ENCODE peak calls at places on chromosome 10, in seven cellular contexts. One of them, this sample, is unnamed.

GRCh38 chr10:49592726-49593563 is 17.2 kb upstream of the SLC18A3 start:
- DNase-seq in lower lobe of right lung: no peak
- DNase-seq in endodermal cell: peak; percentile 93
- DNase-seq in thoracic aorta: no peak
- DNase-seq in Panc1: peak; percentile 60
- DNase-seq in tibial artery: no peak
- DNase-seq in dorsolateral prefrontal cortex: no peak
- DNase-seq in this sample: no peak

GRCh38 chr10:92241158-92241500 is 49.7 kb downstream of the CPEB3 start:
- DNase-seq in dorsolateral prefrontal cortex: no peak
- DNase-seq in endodermal cell: peak; percentile 67
- DNase-seq in tibial artery: no peak
- DNase-seq in lower lobe of right lung: no peak
- DNase-seq in Panc1: no peak
- DNase-seq in thoracic aorta: no peak
- DNase-seq in this sample: no peak

GRCh38 chr10:3623746-3624145 is 161.3 kb downstream of the KLF6 start:
- DNase-seq in endodermal cell: no peak
- DNase-seq in thoracic aorta: no peak
- DNase-seq in dorsolateral prefrontal cortex: no peak
- DNase-seq in Panc1: no peak
- DNase-seq in lower lobe of right lung: no peak
- DNase-seq in tibial artery: no peak
- DNase-seq in this sample: no peak

GRCh38 chr10:56316603-56317002 is 44.5 kb downstream of the ZWINT start:
- DNase-seq in endodermal cell: no peak
- DNase-seq in thoracic aorta: no peak
- DNase-seq in lower lobe of right lung: no peak
- DNase-seq in dorsolateral prefrontal cortex: no peak
- DNase-seq in Panc1: no peak
- DNase-seq in tibial artery: no peak
- DNase-seq in this sample: no peak

GRCh38 chr10:17649836-17650235 is 5.9 kb downstream of the STAM start:
- DNase-seq in dorsolateral prefrontal cortex: no peak
- DNase-seq in lower lobe of right lung: no peak
- DNase-seq in Panc1: no peak
- DNase-seq in thoracic aorta: no peak
- DNase-seq in tibial artery: no peak
- DNase-seq in endodermal cell: no peak
- DNase-seq in this sample: no peak

GRCh38 chr10:58943960-58944359 is 232.5 kb upstream of the PHYHIPL start:
- DNase-seq in Panc1: no peak
- DNase-seq in lower lobe of right lung: no peak
- DNase-seq in tibial artery: no peak
- DNase-seq in dorsolateral prefrontal cortex: no peak
- DNase-seq in endodermal cell: no peak
- DNase-seq in thoracic aorta: no peak
- DNase-seq in this sample: no peak

GRCh38 chr10:128992770-128993169 is 474.3 kb upstream of the MGMT start:
- DNase-seq in thoracic aorta: no peak
- DNase-seq in Panc1: no peak
- DNase-seq in tibial artery: no peak
- DNase-seq in lower lobe of right lung: no peak
- DNase-seq in dorsolateral prefrontal cortex: no peak
- DNase-seq in endodermal cell: no peak
- DNase-seq in this sample: no peak

GRCh38 chr10:10657139-10657760 is 360.4 kb upstream of the CELF2 start:
- DNase-seq in tibial artery: no peak
- DNase-seq in dorsolateral prefrontal cortex: no peak
- DNase-seq in endodermal cell: no peak
- DNase-seq in Panc1: no peak
- DNase-seq in thoracic aorta: no peak
- DNase-seq in lower lobe of right lung: no peak
- DNase-seq in this sample: no peak

GRCh38 chr10:107152087-107152486 is 12.4 kb downstream of the SORCS1 start:
- DNase-seq in endodermal cell: no peak
- DNase-seq in Panc1: no peak
- DNase-seq in tibial artery: no peak
- DNase-seq in dorsolateral prefrontal cortex: no peak
- DNase-seq in thoracic aorta: no peak
- DNase-seq in lower lobe of right lung: no peak
- DNase-seq in this sample: no peak

GRCh38 chr10:72321248-72322029 is 33.3 kb downstream of the DNAJB12 start:
- DNase-seq in dorsolateral prefrontal cortex: no peak
- DNase-seq in tibial artery: no peak
- DNase-seq in lower lobe of right lung: no peak
- DNase-seq in thoracic aorta: no peak
- DNase-seq in endodermal cell: peak; percentile 61
- DNase-seq in Panc1: no peak
- DNase-seq in this sample: no peak

GRCh38 chr10:77713506-77714280 is 76.1 kb upstream of the KCNMA1 start:
- DNase-seq in endodermal cell: no peak
- DNase-seq in tibial artery: no peak
- DNase-seq in dorsolateral prefrontal cortex: no peak
- DNase-seq in lower lobe of right lung: no peak
- DNase-seq in thoracic aorta: no peak
- DNase-seq in Panc1: no peak
- DNase-seq in this sample: no peak

GRCh38 chr10:71729023-71729649 is 9.6 kb upstream of the C10orf105 start:
- DNase-seq in dorsolateral prefrontal cortex: no peak
- DNase-seq in endodermal cell: no peak
- DNase-seq in Panc1: no peak
- DNase-seq in lower lobe of right lung: peak; percentile 73
- DNase-seq in thoracic aorta: no peak
- DNase-seq in tibial artery: no peak
- DNase-seq in this sample: no peak

GRCh38 chr10:77467422-77467963 is 170.1 kb downstream of the KCNMA1 start:
- DNase-seq in endodermal cell: no peak
- DNase-seq in tibial artery: peak; percentile 76
- DNase-seq in dorsolateral prefrontal cortex: no peak
- DNase-seq in lower lobe of right lung: no peak
- DNase-seq in thoracic aorta: no peak
- DNase-seq in Panc1: no peak
- DNase-seq in this sample: no peak

GRCh38 chr10:110259317-110259716 is 45.4 kb downstream of the SMNDC1 start:
- DNase-seq in dorsolateral prefrontal cortex: no peak
- DNase-seq in thoracic aorta: no peak
- DNase-seq in tibial artery: no peak
- DNase-seq in lower lobe of right lung: no peak
- DNase-seq in endodermal cell: no peak
- DNase-seq in Panc1: no peak
- DNase-seq in this sample: no peak

GRCh38 chr10:89373916-89374711 is 3.7 kb upstream of the IFIT1B start:
- DNase-seq in Panc1: peak; percentile 78
- DNase-seq in dorsolateral prefrontal cortex: peak; percentile 50
- DNase-seq in endodermal cell: no peak
- DNase-seq in lower lobe of right lung: peak; percentile 62
- DNase-seq in tibial artery: peak; percentile 94
- DNase-seq in thoracic aorta: peak; percentile 73
- DNase-seq in this sample: peak; percentile 52

GRCh38 chr10:60444494-60445064 is 54.9 kb upstream of the ANK3 start:
- DNase-seq in endodermal cell: no peak
- DNase-seq in tibial artery: no peak
- DNase-seq in lower lobe of right lung: no peak
- DNase-seq in thoracic aorta: no peak
- DNase-seq in dorsolateral prefrontal cortex: no peak
- DNase-seq in Panc1: no peak
- DNase-seq in this sample: no peak

GRCh38 chr10:98170249-98171117 is 36.0 kb downstream of the R3HCC1L start:
- DNase-seq in thoracic aorta: no peak
- DNase-seq in lower lobe of right lung: no peak
- DNase-seq in Panc1: peak; percentile 53
- DNase-seq in tibial artery: no peak
- DNase-seq in endodermal cell: peak; percentile 86
- DNase-seq in dorsolateral prefrontal cortex: no peak
- DNase-seq in this sample: no peak

GRCh38 chr10:27865221-27865635 is 119.6 kb upstream of the MKX start:
- DNase-seq in Panc1: no peak
- DNase-seq in dorsolateral prefrontal cortex: no peak
- DNase-seq in endodermal cell: no peak
- DNase-seq in thoracic aorta: no peak
- DNase-seq in tibial artery: no peak
- DNase-seq in lower lobe of right lung: no peak
- DNase-seq in this sample: no peak

GRCh38 chr10:25547391-25547790 is 372.6 kb downstream of the GPR158 start:
- DNase-seq in lower lobe of right lung: no peak
- DNase-seq in tibial artery: no peak
- DNase-seq in dorsolateral prefrontal cortex: no peak
- DNase-seq in endodermal cell: no peak
- DNase-seq in thoracic aorta: no peak
- DNase-seq in Panc1: no peak
- DNase-seq in this sample: no peak

GRCh38 chr10:117264776-117265175 is 23.9 kb downstream of the SLC18A2 start:
- DNase-seq in dorsolateral prefrontal cortex: no peak
- DNase-seq in lower lobe of right lung: no peak
- DNase-seq in thoracic aorta: no peak
- DNase-seq in endodermal cell: no peak
- DNase-seq in Panc1: no peak
- DNase-seq in tibial artery: no peak
- DNase-seq in this sample: no peak

GRCh38 chr10:93745411-93746065 is 12.2 kb upstream of the LGI1 start:
- DNase-seq in dorsolateral prefrontal cortex: no peak
- DNase-seq in endodermal cell: peak; percentile 87
- DNase-seq in thoracic aorta: no peak
- DNase-seq in lower lobe of right lung: no peak
- DNase-seq in tibial artery: no peak
- DNase-seq in Panc1: no peak
- DNase-seq in this sample: no peak

GRCh38 chr10:125016123-125016522 is 74.2 kb downstream of the ZRANB1 start:
- DNase-seq in endodermal cell: no peak
- DNase-seq in tibial artery: peak; percentile 98
- DNase-seq in lower lobe of right lung: no peak
- DNase-seq in dorsolateral prefrontal cortex: no peak
- DNase-seq in Panc1: no peak
- DNase-seq in thoracic aorta: peak; percentile 80
- DNase-seq in this sample: peak; percentile 56

GRCh38 chr10:125013529-125013872 is 71.6 kb downstream of the ZRANB1 start:
- DNase-seq in endodermal cell: no peak
- DNase-seq in thoracic aorta: no peak
- DNase-seq in tibial artery: no peak
- DNase-seq in lower lobe of right lung: no peak
- DNase-seq in Panc1: no peak
- DNase-seq in dorsolateral prefrontal cortex: no peak
- DNase-seq in this sample: no peak

GRCh38 chr10:125012851-125013528 is 71.1 kb downstream of the ZRANB1 start:
- DNase-seq in dorsolateral prefrontal cortex: no peak
- DNase-seq in endodermal cell: no peak
- DNase-seq in lower lobe of right lung: peak; percentile 19
- DNase-seq in Panc1: no peak
- DNase-seq in thoracic aorta: no peak
- DNase-seq in tibial artery: no peak
- DNase-seq in this sample: no peak

GRCh38 chr10:125014984-125015944 is 73.3 kb downstream of the ZRANB1 start:
- DNase-seq in lower lobe of right lung: no peak
- DNase-seq in dorsolateral prefrontal cortex: no peak
- DNase-seq in thoracic aorta: no peak
- DNase-seq in Panc1: no peak
- DNase-seq in endodermal cell: no peak
- DNase-seq in tibial artery: peak; percentile 89
- DNase-seq in this sample: no peak

GRCh38 chr10:125014086-125014830 is 72.3 kb downstream of the ZRANB1 start:
- DNase-seq in endodermal cell: no peak
- DNase-seq in lower lobe of right lung: no peak
- DNase-seq in thoracic aorta: no peak
- DNase-seq in dorsolateral prefrontal cortex: no peak
- DNase-seq in Panc1: no peak
- DNase-seq in tibial artery: peak; percentile 80
- DNase-seq in this sample: no peak
- H3K27ac ChIP-seq in endodermal cell: no peak overlapping the region
- H3K27ac ChIP-seq in lower lobe of right lung: no peak overlapping the region
- H3K27ac ChIP-seq in thoracic aorta: peak overlapping the region; percentile 93
- H3K27ac ChIP-seq in dorsolateral prefrontal cortex: peak overlapping the region; percentile 68
- H3K27ac ChIP-seq in Panc1: no peak overlapping the region
- H3K27ac ChIP-seq in tibial artery: peak overlapping the region; percentile 90
- H3K27ac ChIP-seq in this sample: no peak overlapping the region

GRCh38 chr10:101351477-101351876 is 2.5 kb upstream of the BTRC start:
- DNase-seq in dorsolateral prefrontal cortex: no peak
- DNase-seq in endodermal cell: no peak
- DNase-seq in thoracic aorta: no peak
- DNase-seq in tibial artery: no peak
- DNase-seq in lower lobe of right lung: no peak
- DNase-seq in Panc1: no peak
- DNase-seq in this sample: no peak
- H3K27ac ChIP-seq in dorsolateral prefrontal cortex: no peak overlapping the region
- H3K27ac ChIP-seq in endodermal cell: no peak overlapping the region
- H3K27ac ChIP-seq in thoracic aorta: no peak overlapping the region
- H3K27ac ChIP-seq in tibial artery: no peak overlapping the region
- H3K27ac ChIP-seq in lower lobe of right lung: no peak overlapping the region
- H3K27ac ChIP-seq in Panc1: no peak overlapping the region
- H3K27ac ChIP-seq in this sample: no peak overlapping the region

DNA sequence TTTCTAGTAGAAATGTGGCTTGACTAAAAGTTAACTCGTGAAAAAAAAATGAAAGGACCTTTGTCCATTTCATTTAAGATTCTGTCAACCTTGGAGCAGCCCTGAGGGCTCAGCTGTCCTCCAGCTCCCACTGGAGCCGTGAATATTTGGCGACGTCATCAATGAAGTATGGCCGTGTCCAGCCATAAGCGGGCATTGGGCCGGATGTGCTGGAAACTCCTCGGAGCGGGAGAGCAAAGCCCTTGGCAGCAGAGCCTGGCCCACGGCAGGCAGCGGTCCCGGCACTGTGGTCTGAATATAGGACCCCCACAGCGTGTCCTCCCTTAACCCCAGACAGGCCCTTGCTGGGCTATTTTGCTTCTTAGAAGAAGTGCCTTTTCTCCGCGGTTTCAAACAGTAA is 50.0 kb downstream of the JAKMIP3 start:
- DNase-seq in endodermal cell: no peak
- DNase-seq in dorsolateral prefrontal cortex: peak; percentile 19
- DNase-seq in lower lobe of right lung: peak; percentile 38
- DNase-seq in tibial artery: peak; percentile 48
- DNase-seq in thoracic aorta: no peak
- DNase-seq in Panc1: no peak
- DNase-seq in this sample: no peak
- H3K27ac ChIP-seq in endodermal cell: peak overlapping the region; percentile 40
- H3K27ac ChIP-seq in dorsolateral prefrontal cortex: peak overlapping the region; percentile 47
- H3K27ac ChIP-seq in lower lobe of right lung: no peak overlapping the region
- H3K27ac ChIP-seq in tibial artery: no peak overlapping the region
- H3K27ac ChIP-seq in thoracic aorta: no peak overlapping the region
- H3K27ac ChIP-seq in Panc1: no peak overlapping the region
- H3K27ac ChIP-seq in this sample: no peak overlapping the region

GRCh38 chr10:46020344-46020656 is 10.1 kb downstream of the NCOA4 start:
- DNase-seq in lower lobe of right lung: no peak
- DNase-seq in endodermal cell: no peak
- DNase-seq in Panc1: no peak
- DNase-seq in dorsolateral prefrontal cortex: no peak
- DNase-seq in thoracic aorta: no peak
- DNase-seq in tibial artery: no peak
- DNase-seq in this sample: no peak

GRCh38 chr10:46019170-46019528 is 11.3 kb downstream of the NCOA4 start:
- DNase-seq in Panc1: no peak
- DNase-seq in lower lobe of right lung: no peak
- DNase-seq in dorsolateral prefrontal cortex: no peak
- DNase-seq in tibial artery: no peak
- DNase-seq in endodermal cell: no peak
- DNase-seq in thoracic aorta: no peak
- DNase-seq in this sample: no peak

GRCh38 chr10:46017733-46018132 is 12.7 kb downstream of the NCOA4 start:
- DNase-seq in endodermal cell: no peak
- DNase-seq in lower lobe of right lung: no peak
- DNase-seq in Panc1: no peak
- DNase-seq in tibial artery: no peak
- DNase-seq in thoracic aorta: no peak
- DNase-seq in dorsolateral prefrontal cortex: no peak
- DNase-seq in this sample: no peak

GRCh38 chr10:46019541-46020343 is 10.7 kb downstream of the NCOA4 start:
- DNase-seq in endodermal cell: no peak
- DNase-seq in lower lobe of right lung: no peak
- DNase-seq in Panc1: no peak
- DNase-seq in dorsolateral prefrontal cortex: no peak
- DNase-seq in tibial artery: no peak
- DNase-seq in thoracic aorta: no peak
- DNase-seq in this sample: no peak

GRCh38 chr10:46018453-46019169 is 11.8 kb downstream of the NCOA4 start:
- DNase-seq in lower lobe of right lung: no peak
- DNase-seq in dorsolateral prefrontal cortex: no peak
- DNase-seq in endodermal cell: no peak
- DNase-seq in thoracic aorta: no peak
- DNase-seq in Panc1: no peak
- DNase-seq in tibial artery: no peak
- DNase-seq in this sample: no peak
- H3K27ac ChIP-seq in lower lobe of right lung: peak overlapping the region; percentile 61
- H3K27ac ChIP-seq in dorsolateral prefrontal cortex: no peak overlapping the region
- H3K27ac ChIP-seq in endodermal cell: no peak overlapping the region
- H3K27ac ChIP-seq in thoracic aorta: no peak overlapping the region
- H3K27ac ChIP-seq in Panc1: no peak overlapping the region
- H3K27ac ChIP-seq in tibial artery: no peak overlapping the region
- H3K27ac ChIP-seq in this sample: peak overlapping the region; percentile 18